ENCODE peak calls at places on chromosomes 7 and 10, in six cellular contexts. N is Peyer's patch, A is A549, K is gastrocnemius medialis, E is IMR-90, M is body of pancreas. T is an unnamed sample.

GRCh38 chr7:123747620-123748141 is 1.1 kb downstream of the WASL start:
- DNase-seq in N (peak), A (peak), K (peak), E (peak), M (peak), T (peak)

GRCh38 chr10:128137877-128138276 is 11.7 kb upstream of the MKI67 start:
- DNase-seq in N (no peak), A (no peak), K (no peak), E (peak), M (no peak), T (no peak)

GRCh38 chr7:93854480-93854879 is 36.1 kb downstream of the TFPI2 start:
- DNase-seq in N (no peak), A (no peak), K (no peak), E (no peak), M (no peak), T (no peak)

GRCh38 chr10:131087464-131088215 is 223.9 kb downstream of the TCERG1L start:
- DNase-seq in N (no peak), A (no peak), K (no peak), E (no peak), M (no peak), T (peak)

GRCh38 chr10:64071218-64071617 is 550.0 kb downstream of the REEP3 start:
- DNase-seq in N (no peak), A (no peak), K (no peak), E (no peak), M (no peak), T (no peak)

GRCh38 chr7:139523199-139523941 is at the start of gene CLEC2L:
- DNase-seq in N (no peak), A (peak), K (no peak), E (no peak), M (no peak), T (no peak)

GRCh38 chr7:157516311-157516710 is 179.5 kb downstream of the DNAJB6 start:
- DNase-seq in N (peak), A (no peak), K (no peak), E (no peak), M (no peak), T (peak)

GRCh38 chr10:128147669-128148068 is 21.4 kb upstream of the MKI67 start:
- DNase-seq in N (no peak), A (no peak), K (no peak), E (peak), M (no peak), T (no peak)

GRCh38 chr7:26091933-26092332 is 60.1 kb upstream of the NFE2L3 start:
- DNase-seq in N (no peak), A (peak), K (no peak), E (peak), M (no peak), T (no peak)

GRCh38 chr7:120987683-120988590 is 574 bp upstream of the CPED1 start:
- DNase-seq in N (peak), A (peak), K (peak), E (peak), M (peak), T (peak)
- TF ChIP-seq POLR2A in N (no peak), A (no peak), K (no peak), E (peak), M (no peak), T (no peak)

GRCh38 chr10:53716156-53716555 is 943.6 kb upstream of the MBL2 start:
- DNase-seq in N (no peak), A (no peak), K (no peak), E (no peak), M (no peak), T (no peak)
- TF ChIP-seq CTCF in N (no peak), A (no peak), K (no peak), E (no peak), M (no peak), T (no peak)

GRCh38 chr7:130141161-130141857 is 63.9 kb downstream of the TMEM209 start:
- DNase-seq in N (peak), A (no peak), K (no peak), E (peak), M (peak), T (peak)
- TF ChIP-seq POLR2A in N (no peak), A (no peak), K (no peak), E (no peak), M (peak), T (no peak)

GRCh38 chr7:107982463-107982862 is 20.5 kb downstream of the LAMB1 start:
- DNase-seq in N (no peak), A (no peak), K (no peak), E (no peak), M (no peak), T (no peak)

GRCh38 chr7:107980671-107981190 is 22.2 kb downstream of the LAMB1 start:
- DNase-seq in N (no peak), A (no peak), K (no peak), E (no peak), M (no peak), T (no peak)

GRCh38 chr7:107981466-107981865 is 21.5 kb downstream of the LAMB1 start:
- DNase-seq in N (no peak), A (no peak), K (no peak), E (no peak), M (no peak), T (no peak)

GRCh38 chr7:107980171-107980570 is 22.8 kb downstream of the LAMB1 start:
- DNase-seq in N (no peak), A (no peak), K (no peak), E (no peak), M (no peak), T (no peak)

GRCh38 chr7:107982918-107983389 is 20.0 kb downstream of the LAMB1 start:
- DNase-seq in N (no peak), A (peak), K (no peak), E (peak), M (no peak), T (no peak)
- TF ChIP-seq CTCF in N (no peak), A (no peak), K (no peak), E (no peak), M (no peak), T (no peak)

GRCh38 chr7:74655785-74656420 is 1.6 kb upstream of the GTF2I start:
- DNase-seq in N (no peak), A (peak), K (no peak), E (no peak), M (no peak), T (no peak)

GRCh38 chr7:74656911-74657691 is 417 bp upstream of the GTF2I start:
- DNase-seq in N (peak), A (peak), K (peak), E (peak), M (peak), T (peak)

GRCh38 chr7:74658171-74659004 is 870 bp downstream of the GTF2I start:
- DNase-seq in N (peak), A (peak), K (peak), E (peak), M (peak), T (peak)

GRCh38 chr7:74656421-74656910 is 1.1 kb upstream of the GTF2I start:
- DNase-seq in N (peak), A (peak), K (no peak), E (no peak), M (peak), T (peak)

DNA sequence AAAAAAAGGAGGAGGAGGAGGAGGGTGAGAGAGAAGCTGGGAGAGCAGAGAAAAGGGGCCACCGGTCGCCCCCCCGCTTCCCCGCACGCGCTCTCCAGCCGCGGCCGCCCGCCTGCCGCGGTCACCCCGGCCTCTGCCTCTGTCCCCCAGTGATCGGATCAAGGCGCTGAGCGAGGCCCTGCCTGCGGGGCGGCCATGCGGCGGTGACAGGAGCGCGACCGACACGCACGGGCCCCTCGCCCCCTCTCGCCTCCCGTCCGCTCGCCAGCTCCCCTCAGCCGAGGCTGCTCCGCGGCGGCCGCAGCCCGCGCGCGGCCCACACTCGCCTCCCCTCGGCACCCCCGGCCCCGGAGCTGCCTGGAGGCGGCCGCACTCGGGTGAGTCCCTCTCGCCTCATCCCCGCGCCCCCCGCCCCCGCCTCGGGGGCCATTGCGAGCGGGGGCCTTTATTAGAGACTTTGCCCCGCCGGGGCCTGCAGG is at the start of gene GTF2I:
- DNase-seq in N (no peak), A (no peak), K (no peak), E (no peak), M (no peak), T (peak)
- TF ChIP-seq POLR2A in N (no peak), A (no peak), K (no peak), E (peak), M (no peak), T (no peak)

GRCh38 chr10:77890097-77890496 is 36.5 kb downstream of the DLG5 start:
- DNase-seq in N (no peak), A (no peak), K (no peak), E (no peak), M (no peak), T (no peak)
- TF ChIP-seq CTCF in N (no peak), A (no peak), K (no peak), E (peak), M (no peak), T (no peak)

GRCh38 chr10:20006169-20006870 is 190.1 kb downstream of the PLXDC2 start:
- DNase-seq in N (no peak), A (no peak), K (no peak), E (no peak), M (no peak), T (no peak)
- TF ChIP-seq POLR2A in N (no peak), A (no peak), K (no peak), E (no peak), M (no peak), T (no peak)

GRCh38 chr7:29547465-29547864 is 16.2 kb upstream of the PRR15 start:
- DNase-seq in N (no peak), A (no peak), K (no peak), E (no peak), M (no peak), T (no peak)
- TF ChIP-seq CTCF in N (no peak), A (no peak), K (no peak), E (no peak), M (no peak), T (no peak)